ENCODE peak calls at places on chromosomes 11 and 22, in five cellular contexts. One of them, this sample, is unnamed.

GRCh38 chr11:67666676-67667489 is 7.5 kb downstream of the ALDH3B2 start:
- DNase-seq in heart right ventricle: no peak
- DNase-seq in HFFc6: no peak
- DNase-seq in osteocyte: no peak
- DNase-seq in colonic mucosa: no peak
- DNase-seq in this sample: no peak

GRCh38 chr11:127639916-127640315 is 639.3 kb upstream of the KIRREL3 start:
- DNase-seq in heart right ventricle: no peak
- DNase-seq in HFFc6: no peak
- DNase-seq in osteocyte: no peak
- DNase-seq in colonic mucosa: no peak
- DNase-seq in this sample: no peak

GRCh38 chr22:17694752-17695151 is 56.2 kb downstream of the BCL2L13 start:
- DNase-seq in heart right ventricle: no peak
- DNase-seq in HFFc6: no peak
- DNase-seq in osteocyte: no peak
- DNase-seq in colonic mucosa: no peak
- DNase-seq in this sample: no peak

GRCh38 chr11:74626130-74626529 is 33.7 kb downstream of the POLD3 start:
- DNase-seq in heart right ventricle: no peak
- DNase-seq in HFFc6: no peak
- DNase-seq in osteocyte: no peak
- DNase-seq in colonic mucosa: no peak
- DNase-seq in this sample: no peak

GRCh38 chr22:31926969-31927368 is 17.4 kb upstream of the YWHAH start:
- DNase-seq in heart right ventricle: no peak
- DNase-seq in HFFc6: no peak
- DNase-seq in osteocyte: no peak
- DNase-seq in colonic mucosa: no peak
- DNase-seq in this sample: no peak

GRCh38 chr11:15412054-15412453 is 297.3 kb downstream of the INSC start:
- DNase-seq in heart right ventricle: no peak
- DNase-seq in HFFc6: no peak
- DNase-seq in osteocyte: no peak
- DNase-seq in colonic mucosa: no peak
- DNase-seq in this sample: no peak

GRCh38 chr22:48112687-48113521 is 1350.5 kb downstream of the TBC1D22A start:
- DNase-seq in heart right ventricle: no peak
- DNase-seq in HFFc6: no peak
- DNase-seq in osteocyte: no peak
- DNase-seq in colonic mucosa: no peak
- DNase-seq in this sample: no peak

GRCh38 chr11:45532552-45532951 is 132.9 kb downstream of the CHST1 start:
- DNase-seq in heart right ventricle: peak; percentile 23
- DNase-seq in HFFc6: no peak
- DNase-seq in osteocyte: no peak
- DNase-seq in colonic mucosa: no peak
- DNase-seq in this sample: no peak

GRCh38 chr11:10539339-10539738 is 1.6 kb downstream of the RNF141 start:
- DNase-seq in heart right ventricle: no peak
- DNase-seq in HFFc6: no peak
- DNase-seq in osteocyte: no peak
- DNase-seq in colonic mucosa: no peak
- DNase-seq in this sample: no peak

GRCh38 chr22:47634342-47634741 is 871.9 kb downstream of the TBC1D22A start:
- DNase-seq in heart right ventricle: no peak
- DNase-seq in HFFc6: no peak
- DNase-seq in osteocyte: peak; percentile 49
- DNase-seq in colonic mucosa: no peak
- DNase-seq in this sample: no peak

GRCh38 chr11:124740277-124740882 is 638 bp downstream of the NRGN start:
- DNase-seq in heart right ventricle: peak; percentile 43
- DNase-seq in HFFc6: no peak
- DNase-seq in osteocyte: no peak
- DNase-seq in colonic mucosa: no peak
- DNase-seq in this sample: no peak

GRCh38 chr22:29690481-29690880 is 29.3 kb upstream of the CABP7 start:
- DNase-seq in heart right ventricle: no peak
- DNase-seq in HFFc6: no peak
- DNase-seq in osteocyte: no peak
- DNase-seq in colonic mucosa: no peak
- DNase-seq in this sample: no peak

GRCh38 chr11:3058753-3059664 is 1.8 kb upstream of the CARS1 start:
- DNase-seq in heart right ventricle: no peak
- DNase-seq in HFFc6: peak; percentile 88
- DNase-seq in osteocyte: no peak
- DNase-seq in colonic mucosa: no peak
- DNase-seq in this sample: no peak

GRCh38 chr22:29867260-29867659 is 15.7 kb upstream of the MTMR3 start:
- DNase-seq in heart right ventricle: no peak
- DNase-seq in HFFc6: no peak
- DNase-seq in osteocyte: no peak
- DNase-seq in colonic mucosa: no peak
- DNase-seq in this sample: no peak

GRCh38 chr22:25174156-25174887 is 25.3 kb upstream of the CRYBB3 start:
- DNase-seq in heart right ventricle: no peak
- DNase-seq in HFFc6: no peak
- DNase-seq in osteocyte: no peak
- DNase-seq in colonic mucosa: no peak
- DNase-seq in this sample: no peak

GRCh38 chr11:118633979-118634378 is 26.6 kb downstream of the PHLDB1 start:
- DNase-seq in heart right ventricle: no peak
- DNase-seq in HFFc6: peak; percentile 41
- DNase-seq in osteocyte: no peak
- DNase-seq in colonic mucosa: no peak
- DNase-seq in this sample: no peak

GRCh38 chr11:61602775-61603569 is 22.1 kb upstream of the SYT7 start:
- DNase-seq in heart right ventricle: peak; percentile 65
- DNase-seq in HFFc6: peak; percentile 68
- DNase-seq in osteocyte: no peak
- DNase-seq in colonic mucosa: peak; percentile 66
- DNase-seq in this sample: no peak

GRCh38 chr22:37276771-37277170 is 5.5 kb upstream of the CYTH4 start:
- DNase-seq in heart right ventricle: no peak
- DNase-seq in HFFc6: no peak
- DNase-seq in osteocyte: no peak
- DNase-seq in colonic mucosa: no peak
- DNase-seq in this sample: no peak

GRCh38 chr11:65182258-65183170 is 786 bp downstream of the CAPN1 start:
- DNase-seq in heart right ventricle: no peak
- DNase-seq in HFFc6: peak; percentile 8
- DNase-seq in osteocyte: no peak
- DNase-seq in colonic mucosa: peak; percentile 73
- DNase-seq in this sample: no peak

GRCh38 chr11:121112498-121113455 is 11.7 kb downstream of the TECTA start:
- DNase-seq in heart right ventricle: peak; percentile 48
- DNase-seq in HFFc6: peak; percentile 76
- DNase-seq in osteocyte: no peak
- DNase-seq in colonic mucosa: peak; percentile 44
- DNase-seq in this sample: no peak

GRCh38 chr11:83004855-83005556 is 66.7 kb downstream of the RAB30 start:
- DNase-seq in heart right ventricle: no peak
- DNase-seq in HFFc6: no peak
- DNase-seq in osteocyte: no peak
- DNase-seq in colonic mucosa: no peak
- DNase-seq in this sample: no peak

GRCh38 chr11:86912238-86912637 is 43.0 kb downstream of the FZD4 start:
- DNase-seq in heart right ventricle: no peak
- DNase-seq in HFFc6: no peak
- DNase-seq in osteocyte: no peak
- DNase-seq in colonic mucosa: no peak
- DNase-seq in this sample: no peak

GRCh38 chr11:94149435-94149834 is 20.8 kb downstream of the PANX1 start:
- DNase-seq in heart right ventricle: no peak
- DNase-seq in HFFc6: peak; percentile 39
- DNase-seq in osteocyte: no peak
- DNase-seq in colonic mucosa: no peak
- DNase-seq in this sample: no peak

GRCh38 chr11:112265659-112266409 is 5.2 kb upstream of the PLET1 start:
- DNase-seq in heart right ventricle: no peak
- DNase-seq in HFFc6: peak; percentile 30
- DNase-seq in osteocyte: no peak
- DNase-seq in colonic mucosa: no peak
- DNase-seq in this sample: no peak

GRCh38 chr11:102891736-102892135 is 17.0 kb upstream of the MMP12 start:
- DNase-seq in heart right ventricle: no peak
- DNase-seq in HFFc6: peak; percentile 5
- DNase-seq in osteocyte: no peak
- DNase-seq in colonic mucosa: no peak
- DNase-seq in this sample: no peak
- TF ChIP-seq CTCF in heart right ventricle: no peak
- TF ChIP-seq CTCF in HFFc6: peak; percentile 12
- TF ChIP-seq CTCF in osteocyte: no peak
- TF ChIP-seq CTCF in colonic mucosa: no peak
- TF ChIP-seq CTCF in this sample: no peak

DNA sequence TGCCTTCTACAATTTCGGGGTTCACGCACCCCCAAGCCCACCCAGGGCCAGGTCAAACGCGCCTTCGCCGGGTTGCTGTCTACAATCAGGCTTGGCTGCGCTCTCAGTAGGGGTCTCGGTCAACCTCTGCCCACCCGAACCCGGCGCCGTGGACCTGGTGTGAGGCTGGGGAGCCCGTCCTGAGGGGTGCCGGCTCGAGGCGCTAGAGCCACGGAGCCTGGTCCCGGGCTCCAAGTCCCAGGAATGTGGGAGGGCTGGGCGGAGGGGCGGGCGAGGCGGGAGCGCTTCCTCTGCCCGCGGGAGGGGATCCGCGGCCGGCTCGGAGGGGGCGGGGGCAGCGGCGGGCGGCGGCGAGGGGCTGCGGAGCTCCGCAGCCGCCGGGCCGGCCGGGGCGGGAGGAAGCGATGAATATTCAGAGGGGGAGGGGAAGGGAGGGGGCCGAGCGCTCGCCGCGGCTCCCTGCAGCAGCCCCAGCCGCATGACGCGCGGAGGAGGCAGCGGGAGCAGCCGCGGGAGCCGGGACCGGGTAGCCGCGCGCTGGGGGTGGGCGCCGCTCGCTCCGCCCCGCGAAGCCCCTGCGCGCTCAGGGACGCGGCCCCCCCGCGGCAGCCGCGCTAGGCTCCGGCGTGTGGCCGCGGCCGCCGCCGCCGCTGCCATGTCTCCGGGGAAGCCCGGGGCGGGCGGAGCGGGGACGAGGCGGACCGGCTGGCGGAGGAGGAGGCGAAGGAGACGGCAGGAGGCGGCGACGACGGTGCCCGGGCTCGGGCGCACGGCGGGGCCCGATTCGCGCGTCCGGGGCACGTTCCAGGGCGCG is at the start of gene PTPRJ:
- DNase-seq in heart right ventricle: peak; percentile 59
- DNase-seq in HFFc6: no peak
- DNase-seq in osteocyte: peak; percentile 86
- DNase-seq in colonic mucosa: peak; percentile 71
- DNase-seq in this sample: peak; percentile 72
- TF ChIP-seq CTCF in heart right ventricle: no peak
- TF ChIP-seq CTCF in HFFc6: no peak
- TF ChIP-seq CTCF in osteocyte: no peak
- TF ChIP-seq CTCF in colonic mucosa: no peak
- TF ChIP-seq CTCF in this sample: no peak

GRCh38 chr11:43685483-43685882 is 4.9 kb downstream of the HSD17B12 start:
- DNase-seq in heart right ventricle: no peak
- DNase-seq in HFFc6: no peak
- DNase-seq in osteocyte: no peak
- DNase-seq in colonic mucosa: no peak
- DNase-seq in this sample: no peak
- TF ChIP-seq CTCF in heart right ventricle: no peak
- TF ChIP-seq CTCF in HFFc6: peak; percentile 27
- TF ChIP-seq CTCF in osteocyte: no peak
- TF ChIP-seq CTCF in colonic mucosa: no peak
- TF ChIP-seq CTCF in this sample: peak; percentile 51

DNA sequence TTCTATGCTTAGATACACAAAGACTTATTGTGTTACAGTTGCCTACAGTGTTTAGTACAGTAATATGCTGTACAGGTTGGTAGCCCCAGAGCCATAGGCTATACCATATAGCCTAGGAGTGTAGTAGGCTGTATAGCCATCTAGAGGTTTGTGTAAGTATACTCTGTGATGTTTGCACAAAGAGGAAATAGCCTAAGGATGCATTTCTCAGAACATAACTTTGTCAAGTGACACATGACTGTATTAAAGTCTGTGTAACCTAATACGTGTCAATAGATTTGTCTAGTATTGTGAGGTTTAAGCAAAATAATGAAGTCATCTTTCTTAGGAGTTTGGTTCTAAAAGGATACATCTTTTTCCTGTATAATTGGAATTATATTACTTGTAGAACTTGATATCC is 5.5 kb downstream of the ZC3H12C start:
- DNase-seq in heart right ventricle: no peak
- DNase-seq in HFFc6: no peak
- DNase-seq in osteocyte: no peak
- DNase-seq in colonic mucosa: no peak
- DNase-seq in this sample: no peak
- TF ChIP-seq CTCF in heart right ventricle: no peak
- TF ChIP-seq CTCF in HFFc6: no peak
- TF ChIP-seq CTCF in osteocyte: peak; percentile 28
- TF ChIP-seq CTCF in colonic mucosa: no peak
- TF ChIP-seq CTCF in this sample: peak; percentile 13

GRCh38 chr22:27617214-27617881 is 184.2 kb downstream of the MN1 start:
- DNase-seq in heart right ventricle: no peak
- DNase-seq in HFFc6: no peak
- DNase-seq in osteocyte: no peak
- DNase-seq in colonic mucosa: no peak
- DNase-seq in this sample: no peak
- TF ChIP-seq CTCF in heart right ventricle: no peak
- TF ChIP-seq CTCF in HFFc6: peak; percentile 19
- TF ChIP-seq CTCF in osteocyte: no peak
- TF ChIP-seq CTCF in colonic mucosa: no peak
- TF ChIP-seq CTCF in this sample: no peak

This sample was measured in type B pancreatic cell.